ENCODE peak calls at places on chromosomes 4 and X, in seven cellular contexts. M, U, B, C, G, L and K are unnamed samples.
A peak's percentile ranks its signal among the peaks of the same experiment; 100 is the strongest.

GRCh38 chr4:185470503-185471195 is 884 bp downstream of the CCDC110 start:
- DNase-seq in M (peak; percentile 15), U (peak; percentile 37), B (peak; percentile 42), C (no peak), G (peak; percentile 13), L (peak; percentile 64), K (peak; percentile 61)

GRCh38 chr4:189059996-189060570 is 880.6 kb upstream of the FRG1 start:
- DNase-seq in M (no peak), U (no peak), B (no peak), C (no peak), G (no peak), L (no peak), K (no peak)

GRCh38 chrX:33194876-33195433 is 16.4 kb downstream of the DMD start:
- DNase-seq in M (no peak), U (peak; percentile 38), B (no peak), C (no peak), G (no peak), L (no peak), K (no peak)

GRCh38 chr4:185134176-185134869 is 8.7 kb upstream of the SLC25A4 start:
- DNase-seq in M (no peak), U (peak; percentile 67), B (peak; percentile 69), C (no peak), G (no peak), L (peak; percentile 71), K (no peak)

GRCh38 chr4:8390604-8391003 is 49.9 kb downstream of the ACOX3 start:
- DNase-seq in M (no peak), U (no peak), B (no peak), C (no peak), G (no peak), L (no peak), K (no peak)

GRCh38 chrX:130028196-130028595 is 45.8 kb downstream of the BCORL1 start:
- DNase-seq in M (no peak), U (peak; percentile 22), B (peak; percentile 54), C (no peak), G (peak; percentile 16), L (peak; percentile 37), K (no peak)

GRCh38 chr4:122142687-122143086 is 9.4 kb upstream of the BLTP1 start:
- DNase-seq in M (no peak), U (no peak), B (no peak), C (no peak), G (no peak), L (no peak), K (no peak)

GRCh38 chr4:158161561-158162354 is 11.1 kb downstream of the GASK1B start:
- DNase-seq in M (no peak), U (peak; percentile 17), B (peak; percentile 55), C (no peak), G (peak; percentile 78), L (no peak), K (peak; percentile 66)

GRCh38 chr4:66565796-66566195 is 895.5 kb upstream of the EPHA5 start:
- DNase-seq in M (no peak), U (no peak), B (no peak), C (no peak), G (no peak), L (no peak), K (no peak)

GRCh38 chrX:23901805-23902204 is 5.9 kb downstream of the APOO start:
- DNase-seq in M (peak; percentile 26), U (peak; percentile 88), B (peak; percentile 70), C (peak; percentile 76), G (peak; percentile 59), L (peak; percentile 71), K (peak; percentile 22)

GRCh38 chrX:32448320-32448719 is 763.0 kb downstream of the DMD start:
- DNase-seq in M (no peak), U (no peak), B (no peak), C (no peak), G (no peak), L (peak; percentile 86), K (no peak)

GRCh38 chr4:77629885-77630284 is 24.3 kb downstream of the CXCL13 start:
- DNase-seq in M (no peak), U (no peak), B (no peak), C (no peak), G (no peak), L (no peak), K (no peak)

GRCh38 chr4:85372986-85373385 is 102.0 kb upstream of the ARHGAP24 start:
- DNase-seq in M (no peak), U (no peak), B (no peak), C (no peak), G (no peak), L (no peak), K (no peak)

GRCh38 chr4:127782275-127783025 is at the start of gene HSPA4L:
- DNase-seq in M (peak; percentile 32), U (peak; percentile 67), B (peak; percentile 50), C (no peak), G (no peak), L (peak; percentile 15), K (peak; percentile 23)

GRCh38 chr4:100356172-100356571 is 161.7 kb downstream of the EMCN start:
- DNase-seq in M (no peak), U (no peak), B (peak; percentile 54), C (peak; percentile 9), G (peak; percentile 7), L (no peak), K (peak; percentile 47)

GRCh38 chr4:73596001-73596400 is 24.2 kb downstream of the RASSF6 start:
- DNase-seq in M (no peak), U (no peak), B (no peak), C (no peak), G (no peak), L (no peak), K (no peak)

GRCh38 chr4:73600917-73601316 is 19.3 kb downstream of the RASSF6 start:
- DNase-seq in M (no peak), U (no peak), B (no peak), C (no peak), G (no peak), L (no peak), K (no peak)

GRCh38 chr4:73603307-73603710 is 16.9 kb downstream of the RASSF6 start:
- DNase-seq in M (no peak), U (no peak), B (peak; percentile 75), C (no peak), G (peak; percentile 78), L (no peak), K (no peak)

GRCh38 chr4:73597594-73597993 is 22.6 kb downstream of the RASSF6 start:
- DNase-seq in M (no peak), U (no peak), B (no peak), C (no peak), G (no peak), L (no peak), K (no peak)

GRCh38 chr4:73599182-73599581 is 21.1 kb downstream of the RASSF6 start:
- DNase-seq in M (no peak), U (peak; percentile 39), B (peak; percentile 51), C (peak; percentile 78), G (peak; percentile 90), L (peak; percentile 65), K (no peak)
- H3K4me1 ChIP-seq in M (peaks cover 2% of the 10 kb centered on the region), U (peaks cover 5% of the 10 kb centered on the region), B (peaks cover 24% of the 10 kb centered on the region), C (peaks cover 11% of the 10 kb centered on the region), G (peaks cover 7% of the 10 kb centered on the region), L (peaks cover 91% of the 10 kb centered on the region), K (peaks cover 11% of the 10 kb centered on the region)

DNA sequence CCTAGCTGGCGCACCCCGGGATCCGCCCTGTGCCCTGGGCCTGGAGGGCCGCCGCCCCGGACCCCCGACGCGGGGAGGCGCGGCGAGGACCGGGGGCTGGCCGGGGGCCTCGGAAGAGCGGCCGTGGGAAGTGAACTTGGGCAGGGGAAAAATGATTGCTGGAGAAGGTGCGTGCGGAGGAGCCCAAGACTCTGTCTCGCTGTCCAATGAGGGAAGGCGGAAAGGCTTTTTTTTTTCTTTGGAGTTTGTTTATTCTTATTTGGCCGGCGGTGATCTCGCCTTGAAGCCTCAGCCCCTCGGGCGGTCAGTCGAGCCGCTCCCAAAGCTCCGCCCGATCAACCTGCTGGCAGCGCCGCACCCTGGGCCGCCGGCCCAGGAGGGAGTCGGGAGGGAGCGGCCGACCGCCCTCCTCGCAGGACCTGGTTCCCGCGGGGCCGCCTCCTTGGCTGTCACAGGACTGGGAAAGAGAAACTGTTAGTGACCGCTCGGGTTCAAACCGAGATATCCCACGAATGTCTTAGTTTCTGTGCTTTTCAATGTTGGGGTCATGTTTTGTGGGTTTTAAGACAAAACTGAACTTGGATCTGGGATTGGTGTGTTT is 2.5 kb downstream of the CPEB2 start:
- DNase-seq in M (peak; percentile 32), U (peak; percentile 60), B (peak; percentile 75), C (no peak), G (peak; percentile 86), L (peak; percentile 69), K (peak; percentile 85)
- H2AFZ ChIP-seq in M (peak overlapping the region; percentile 99), U (no peak overlapping the region), B (peak overlapping the region; percentile 73), C (peak overlapping the region; percentile 34), G (peak overlapping the region; percentile 100), L (peak overlapping the region; percentile 57), K (peak overlapping the region; percentile 64)

GRCh38 chrX:154727418-154728323 is 23.2 kb downstream of the GAB3 start:
- DNase-seq in M (no peak), U (no peak), B (peak; percentile 39), C (no peak), G (no peak), L (no peak), K (no peak)

GRCh38 chrX:154730271-154730883 is 20.5 kb downstream of the GAB3 start:
- DNase-seq in M (no peak), U (no peak), B (peak; percentile 47), C (no peak), G (no peak), L (no peak), K (peak; percentile 63)

GRCh38 chrX:154731203-154731602 is 19.7 kb downstream of the GAB3 start:
- DNase-seq in M (no peak), U (no peak), B (no peak), C (no peak), G (no peak), L (no peak), K (no peak)

GRCh38 chrX:154729439-154729838 is 21.4 kb downstream of the GAB3 start:
- DNase-seq in M (no peak), U (no peak), B (no peak), C (no peak), G (no peak), L (no peak), K (no peak)

DNA sequence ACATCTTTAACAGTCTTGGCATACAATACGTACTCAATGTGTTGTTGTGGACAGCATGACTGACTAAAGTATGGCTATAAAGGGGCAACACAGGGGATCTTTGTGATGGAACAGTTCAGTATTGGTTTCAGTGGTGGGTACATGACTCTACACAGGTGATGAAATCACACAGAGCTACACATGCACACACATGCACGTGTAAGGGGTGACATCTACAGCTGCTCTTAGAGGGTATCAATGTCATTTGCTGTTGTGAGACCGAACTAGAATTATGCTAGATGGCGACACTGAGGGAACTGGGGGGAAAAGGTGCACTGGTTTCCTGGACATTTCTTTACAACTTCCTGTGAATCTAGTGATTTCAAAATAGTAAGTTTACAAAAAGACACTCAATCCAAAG is 22.1 kb downstream of the GAB3 start:
- DNase-seq in M (no peak), U (no peak), B (no peak), C (no peak), G (no peak), L (no peak), K (no peak)
- H3K4me1 ChIP-seq in M (no peaks in the 10 kb centered on the region), U (no peaks in the 10 kb centered on the region), B (peaks cover 52% of the 10 kb centered on the region), C (peaks cover 14% of the 10 kb centered on the region), G (peaks cover 3% of the 10 kb centered on the region), L (no peaks in the 10 kb centered on the region), K (peaks cover 30% of the 10 kb centered on the region)

GRCh38 chr4:174538123-174538875 is 16.0 kb upstream of the HPGD start:
- DNase-seq in M (no peak), U (no peak), B (peak; percentile 74), C (no peak), G (peak; percentile 77), L (no peak), K (no peak)
- H2AFZ ChIP-seq in M (no peak overlapping the region), U (no peak overlapping the region), B (no peak overlapping the region), C (peak overlapping the region; percentile 56), G (no peak overlapping the region), L (no peak overlapping the region), K (no peak overlapping the region)